ENCODE peak calls at places on chromosomes 3 and 15, in six cellular contexts. N is BE2C, F is ascending aorta, E is mammary epithelial cell, J is AG10803, V is fibroblast of lung. A is an unnamed sample.

GRCh38 chr15:75042730-75043508 is 19.5 kb downstream of the PPCDC start:
- DNase-seq in V (peak), J (peak), E (peak), F (peak), N (peak), A (peak)

GRCh38 chr3:38307599-38307998 is 25.5 kb downstream of the SLC22A14 start:
- DNase-seq in E (no peak), V (no peak), F (no peak), N (no peak), J (no peak), A (no peak)

GRCh38 chr15:71374607-71375352 is 259.5 kb downstream of the THSD4 start:
- DNase-seq in J (peak), V (peak), N (no peak), F (no peak), E (no peak), A (peak)

GRCh38 chr3:144128117-144128892 is 156.7 kb downstream of the DIPK2A start:
- DNase-seq in N (no peak), V (no peak), F (no peak), J (no peak), E (no peak), A (no peak)

GRCh38 chr15:68228971-68229385 is 550 bp downstream of the CLN6 start:
- DNase-seq in V (no peak), J (no peak), F (peak), N (no peak), E (no peak), A (no peak)

GRCh38 chr3:126476166-126476975 is 680 bp upstream of the ZXDC start:
- DNase-seq in N (peak), E (peak), V (peak), J (peak), F (peak), A (peak)

GRCh38 chr3:99900248-99900647 is 82.6 kb downstream of the CMSS1 start:
- DNase-seq in N (no peak), E (no peak), V (no peak), J (no peak), F (no peak), A (no peak)

GRCh38 chr15:66734961-66735908 is 33.2 kb downstream of the SMAD6 start:
- DNase-seq in J (no peak), N (no peak), V (peak), F (no peak), E (no peak), A (peak)

GRCh38 chr15:94164202-94164807 is 67.1 kb upstream of the MCTP2 start:
- DNase-seq in V (peak), E (peak), J (peak), F (no peak), N (peak), A (peak)

GRCh38 chr15:39581501-39582285 is 814 bp downstream of the THBS1 start:
- DNase-seq in F (peak), J (peak), E (peak), V (peak), N (no peak), A (peak)

GRCh38 chr3:134608957-134609525 is 41.8 kb downstream of the KY start:
- DNase-seq in J (no peak), F (peak), E (no peak), V (no peak), N (no peak), A (no peak)

GRCh38 chr3:8990266-8991215 is 27.3 kb upstream of the RAD18 start:
- DNase-seq in E (no peak), N (no peak), J (peak), F (no peak), V (peak), A (no peak)

GRCh38 chr15:60656041-60656440 is 177.1 kb upstream of the ICE2 start:
- DNase-seq in F (no peak), N (peak), J (no peak), E (no peak), V (no peak), A (no peak)

GRCh38 chr15:63908986-63909385 is 75.2 kb upstream of the HERC1 start:
- DNase-seq in J (peak), V (peak), E (peak), F (no peak), N (peak), A (peak)

GRCh38 chr3:111236833-111237713 is 165.5 kb downstream of the NECTIN3 start:
- DNase-seq in F (no peak), V (peak), E (peak), J (peak), N (no peak), A (peak)

GRCh38 chr3:191220908-191221307 is 21.9 kb downstream of the OSTN start:
- DNase-seq in V (no peak), J (no peak), N (no peak), E (peak), F (no peak), A (no peak)

GRCh38 chr3:34305266-34305665 is 506.8 kb downstream of the PDCD6IP start:
- DNase-seq in F (no peak), N (no peak), J (no peak), V (no peak), E (no peak), A (no peak)

GRCh38 chr3:42042747-42043115 is 48.4 kb upstream of the TRAK1 start:
- DNase-seq in F (no peak), V (no peak), J (peak), E (no peak), N (no peak), A (peak)

GRCh38 chr3:47578119-47578630 is 490 bp downstream of the CSPG5 start:
- DNase-seq in N (peak), F (peak), V (no peak), E (no peak), J (no peak), A (no peak)

GRCh38 chr15:45635191-45635638 is 386 bp downstream of the SQOR start:
- DNase-seq in E (no peak), N (peak), J (peak), V (no peak), F (peak), A (peak)

GRCh38 chr3:150203273-150203672 is 204.8 kb upstream of the TSC22D2 start:
- DNase-seq in N (no peak), J (peak), V (peak), E (peak), F (no peak), A (no peak)

GRCh38 chr3:108673988-108674661 is 83.1 kb downstream of the RETNLB start:
- DNase-seq in N (no peak), V (peak), E (peak), F (no peak), J (no peak), A (no peak)

GRCh38 chr3:9247361-9248231 is 1.9 kb downstream of the SRGAP3 start:
- DNase-seq in V (no peak), F (no peak), J (no peak), E (peak), N (no peak), A (no peak)

GRCh38 chr3:27594096-27594690 is 110.0 kb upstream of the SLC4A7 start:
- DNase-seq in V (no peak), N (no peak), E (no peak), J (no peak), F (no peak), A (peak)

GRCh38 chr3:64161481-64161952 is 63.7 kb downstream of the PRICKLE2 start:
- DNase-seq in E (peak), F (no peak), N (no peak), J (no peak), V (no peak), A (no peak)

GRCh38 chr3:139537325-139537724 is 2.2 kb downstream of the RBP1 start:
- DNase-seq in J (peak), F (no peak), V (peak), E (peak), N (peak), A (peak)

GRCh38 chr15:85583404-85584390 is 203.3 kb downstream of the AKAP13 start:
- DNase-seq in V (peak), E (peak), J (peak), F (peak), N (peak), A (peak)

GRCh38 chr15:74421302-74422245 is 12.2 kb downstream of the SEMA7A start:
- DNase-seq in F (no peak), E (no peak), V (no peak), J (no peak), N (no peak), A (no peak)

GRCh38 chr15:59014068-59014467 is 26.6 kb downstream of the RNF111 start:
- DNase-seq in V (no peak), E (no peak), F (no peak), N (no peak), J (no peak), A (no peak)

GRCh38 chr15:27804569-27805260 is 294.4 kb downstream of the OCA2 start:
- DNase-seq in E (no peak), N (no peak), V (no peak), J (no peak), F (no peak), A (no peak)

GRCh38 chr15:29938701-29939340 is 116.6 kb upstream of the TJP1 start:
- DNase-seq in N (no peak), E (no peak), V (no peak), J (no peak), F (no peak), A (no peak)

GRCh38 chr15:57537072-57537471 is 54.6 kb upstream of the MYZAP start:
- DNase-seq in V (peak), J (peak), E (no peak), N (peak), F (peak), A (peak)

GRCh38 chr3:132726341-132726823 is 4.2 kb upstream of the NPHP3 start:
- DNase-seq in E (peak), N (no peak), J (peak), F (no peak), V (peak), A (peak)

GRCh38 chr3:132723024-132723462 is 834 bp upstream of the NPHP3 start:
- DNase-seq in V (no peak), J (no peak), F (no peak), E (no peak), N (no peak), A (no peak)

GRCh38 chr3:132722165-132723023 is at the start of gene NPHP3:
- DNase-seq in E (peak), V (peak), F (peak), J (peak), N (peak), A (peak)

GRCh38 chr3:132723551-132723950 is 1.3 kb upstream of the NPHP3 start:
- DNase-seq in N (no peak), J (peak), F (no peak), V (peak), E (no peak), A (peak)

GRCh38 chr3:132721479-132722164 is 587 bp downstream of the NPHP3 start:
- DNase-seq in F (peak), J (peak), E (peak), N (peak), V (peak), A (peak)
- TF ChIP-seq CTCF in F (peak), J (peak), E (peak), N (peak), V (peak), A (peak)

DNA sequence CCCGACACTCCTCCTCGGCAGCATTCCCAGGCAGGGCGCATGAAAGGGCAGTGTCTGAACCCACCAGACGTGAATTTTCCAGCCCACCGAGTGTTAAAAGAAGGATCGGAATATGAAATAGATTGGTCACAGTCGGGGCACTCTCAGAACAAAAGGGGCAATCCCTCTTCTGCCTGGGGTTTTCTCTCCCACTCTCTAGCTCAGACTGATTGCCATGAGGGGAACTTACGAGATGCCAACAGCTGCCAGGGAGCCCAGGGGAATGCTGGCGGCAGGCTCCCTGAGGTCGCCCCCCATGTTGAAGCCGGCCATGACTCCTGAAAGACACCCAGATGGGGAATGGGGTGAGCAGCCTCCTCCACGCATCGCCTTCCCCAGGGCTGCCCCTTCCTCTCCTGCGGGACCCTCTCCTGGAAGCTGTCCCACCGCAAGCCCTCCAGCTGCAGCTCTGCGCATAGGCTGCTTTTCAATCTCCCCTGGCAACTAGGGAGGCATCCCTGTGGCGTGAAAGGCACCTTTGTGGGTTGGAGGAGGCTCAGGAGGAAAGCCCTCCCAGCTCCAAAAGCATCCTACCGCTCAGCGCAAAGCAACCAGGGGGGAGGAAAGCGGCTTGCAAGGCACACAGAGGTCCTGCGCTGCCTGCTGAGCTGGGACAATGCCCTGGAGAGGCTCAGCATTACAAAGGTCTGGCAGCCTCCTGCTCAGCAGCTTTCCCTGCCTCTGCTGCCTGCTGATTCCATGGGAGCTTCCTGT is 64.7 kb upstream of the HEG1 start:
- DNase-seq in F (peak), V (peak), E (no peak), J (peak), N (peak), A (no peak)
- H3K4me3 ChIP-seq in F (peak), V (no peak), E (no peak), J (peak), N (no peak), A (peak)

DNA sequence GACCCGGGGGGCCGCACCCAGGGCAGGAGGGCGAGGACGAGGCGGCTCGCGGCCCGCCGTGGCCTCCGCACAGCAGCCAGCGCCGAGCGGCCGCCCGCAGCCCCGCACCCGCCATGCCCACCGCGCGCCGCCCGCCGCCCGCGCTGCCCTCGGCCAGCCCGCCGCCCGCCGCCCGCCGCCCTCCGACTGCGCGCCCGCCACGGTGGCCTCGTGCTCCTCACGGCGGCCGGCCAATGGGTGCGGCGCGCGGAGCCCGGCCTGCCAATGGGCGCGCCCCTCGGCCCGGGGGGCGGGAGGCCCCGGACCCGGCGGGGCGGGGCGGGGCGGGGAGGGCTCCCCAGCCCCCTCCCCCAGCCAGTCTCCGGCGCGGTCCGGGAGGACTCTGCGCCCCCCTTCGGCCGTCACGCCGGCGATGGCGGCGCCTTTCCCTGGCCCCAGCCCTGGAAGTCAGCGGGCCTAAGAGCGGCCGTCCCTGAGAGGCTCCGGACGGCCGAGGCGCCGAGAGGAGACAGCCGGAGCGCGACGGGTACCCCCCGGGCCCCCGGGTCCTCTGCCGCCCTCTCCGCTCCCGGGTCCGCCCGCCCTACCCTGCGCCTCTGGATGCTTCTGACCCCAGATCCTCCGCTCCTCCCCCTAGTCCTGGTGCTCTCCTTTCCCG is at the start of gene NT5DC2:
- DNase-seq in E (peak), V (peak), N (peak), J (peak), F (peak), A (peak)
- TF ChIP-seq CTCF in E (no peak), V (no peak), N (no peak), J (no peak), F (no peak), A (no peak)

DNA sequence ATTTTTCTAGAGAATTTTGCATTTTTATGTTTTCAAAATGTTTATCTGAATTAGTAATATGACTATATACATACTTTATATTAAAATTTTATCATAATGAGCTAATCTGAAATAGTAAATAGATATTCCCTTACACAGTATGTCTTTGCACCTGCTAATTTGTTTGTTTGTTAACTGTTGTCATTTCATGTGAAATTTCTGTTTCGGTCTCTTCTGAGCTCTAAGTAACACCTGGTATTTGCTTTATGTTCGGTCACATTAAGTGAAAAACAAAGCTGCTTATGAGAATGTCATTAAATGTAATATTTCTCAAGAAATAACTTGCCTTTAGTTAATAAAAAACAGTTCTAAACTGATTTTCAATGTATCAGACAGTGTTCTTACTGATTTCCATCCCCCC is 61.1 kb downstream of the FNDC3B start:
- DNase-seq in J (no peak), F (no peak), V (no peak), E (no peak), N (no peak), A (no peak)
- H3K4me3 ChIP-seq in J (no peak), F (no peak), V (no peak), E (no peak), N (no peak), A (no peak)

GRCh38 chr3:17686613-17687012 is 55.8 kb downstream of the TBC1D5 start:
- DNase-seq in J (peak), V (no peak), F (no peak), E (no peak), N (peak), A (peak)
- TF ChIP-seq CTCF in J (peak), V (no peak), F (peak), E (peak), N (peak), A (peak)

DNA sequence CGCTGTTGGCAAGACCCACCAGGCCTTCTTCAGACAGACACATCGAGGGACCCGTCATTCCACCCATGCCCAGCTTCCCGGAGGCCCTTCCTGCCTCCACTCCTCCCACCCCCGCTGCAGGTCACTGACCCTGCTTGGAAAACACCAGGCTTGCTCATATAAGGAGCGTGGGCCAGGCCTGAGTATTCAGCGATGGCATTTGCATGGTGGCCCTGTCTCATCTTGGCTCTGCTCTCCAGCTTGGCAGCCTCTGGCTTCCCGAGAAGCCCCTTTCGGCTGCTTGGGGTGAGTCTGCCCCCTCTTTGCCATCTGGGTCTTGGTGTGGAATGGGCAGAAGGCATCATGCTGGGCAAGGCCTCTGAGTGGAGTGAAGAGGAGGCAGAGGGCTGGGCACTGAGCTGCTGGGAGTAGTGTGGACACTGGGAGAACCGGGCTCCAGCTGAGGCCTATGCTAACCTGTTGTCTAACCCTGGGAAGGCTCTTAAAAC is at the start of gene ITIH3:
- DNase-seq in J (no peak), F (no peak), E (no peak), N (no peak), V (no peak), A (no peak)
- H3K4me3 ChIP-seq in J (no peak), F (no peak), E (no peak), N (no peak), V (no peak), A (no peak)

GRCh38 chr15:101318810-101319200 is 23.8 kb upstream of the SNRPA1 start:
- DNase-seq in N (no peak), E (no peak), V (no peak), F (peak), J (no peak), A (no peak)

GRCh38 chr15:101322849-101323477 is 27.9 kb upstream of the SNRPA1 start:
- DNase-seq in V (no peak), F (peak), N (no peak), E (no peak), J (no peak), A (no peak)

GRCh38 chr15:101318147-101318809 is 23.2 kb upstream of the SNRPA1 start:
- DNase-seq in N (no peak), E (peak), J (no peak), V (no peak), F (peak), A (no peak)

GRCh38 chr15:101322016-101322695 is 27.1 kb upstream of the SNRPA1 start:
- DNase-seq in V (no peak), F (peak), J (no peak), N (no peak), E (no peak), A (no peak)

GRCh38 chr15:101320501-101321052 is 25.5 kb upstream of the SNRPA1 start:
- DNase-seq in F (peak), J (peak), E (no peak), V (peak), N (no peak), A (no peak)
- TF ChIP-seq CTCF in F (peak), J (peak), E (no peak), V (peak), N (peak), A (no peak)

DNA sequence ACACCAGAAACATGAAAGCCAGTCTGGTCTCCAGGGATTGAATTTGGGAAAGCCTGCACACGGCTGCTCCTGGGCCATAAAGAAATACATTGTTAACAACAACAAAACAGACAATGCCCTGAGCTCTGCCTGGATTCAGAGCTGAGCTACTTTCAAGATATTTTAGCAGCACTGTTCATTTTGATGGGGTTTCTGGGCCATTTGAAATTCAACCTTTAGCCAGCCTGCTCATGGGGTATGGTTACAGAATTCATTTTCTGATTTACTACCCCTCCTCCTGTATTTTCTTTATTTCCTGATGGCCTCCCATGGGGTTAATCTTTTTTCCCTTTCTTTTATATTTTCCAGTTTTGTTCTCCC is 19.4 kb downstream of the NR2F2 start:
- DNase-seq in N (no peak), E (no peak), F (no peak), J (no peak), V (peak), A (no peak)
- H3K4me3 ChIP-seq in N (no peak), E (no peak), F (no peak), J (no peak), V (no peak), A (no peak)